ENCODE peak calls at places on chromosomes 3 and 15, in five cellular contexts. One of them, this sample, is unnamed.

GRCh38 chr3:55720614-55721013 is 233.5 kb upstream of the WNT5A start:
- DNase-seq in AG04449: no peak
- DNase-seq in adrenal gland: no peak
- DNase-seq in GM12878: no peak
- DNase-seq in endodermal cell: no peak
- DNase-seq in this sample: peak; percentile 67

GRCh38 chr3:75224419-75224818 is 439.7 kb upstream of the FRG2C start:
- DNase-seq in AG04449: no peak
- DNase-seq in adrenal gland: no peak
- DNase-seq in GM12878: no peak
- DNase-seq in endodermal cell: no peak
- DNase-seq in this sample: no peak

GRCh38 chr3:43512749-43513404 is 108.9 kb downstream of the ANO10 start:
- DNase-seq in AG04449: no peak
- DNase-seq in adrenal gland: no peak
- DNase-seq in GM12878: no peak
- DNase-seq in endodermal cell: no peak
- DNase-seq in this sample: no peak

GRCh38 chr3:156654834-156655233 is 19.6 kb upstream of the TIPARP start:
- DNase-seq in AG04449: no peak
- DNase-seq in adrenal gland: no peak
- DNase-seq in GM12878: no peak
- DNase-seq in endodermal cell: no peak
- DNase-seq in this sample: no peak

GRCh38 chr15:77144492-77145070 is 73.7 kb upstream of the TSPAN3 start:
- DNase-seq in AG04449: peak; percentile 98
- DNase-seq in adrenal gland: no peak
- DNase-seq in GM12878: no peak
- DNase-seq in endodermal cell: no peak
- DNase-seq in this sample: no peak

GRCh38 chr3:112109313-112109712 is 23.1 kb downstream of the C3orf52 start:
- DNase-seq in AG04449: no peak
- DNase-seq in adrenal gland: no peak
- DNase-seq in GM12878: no peak
- DNase-seq in endodermal cell: no peak
- DNase-seq in this sample: no peak

GRCh38 chr3:50473768-50474167 is 29.7 kb downstream of the CACNA2D2 start:
- DNase-seq in AG04449: no peak
- DNase-seq in adrenal gland: no peak
- DNase-seq in GM12878: no peak
- DNase-seq in endodermal cell: no peak
- DNase-seq in this sample: no peak

GRCh38 chr3:135576786-135577185 is 388.7 kb upstream of the PPP2R3A start:
- DNase-seq in AG04449: no peak
- DNase-seq in adrenal gland: no peak
- DNase-seq in GM12878: no peak
- DNase-seq in endodermal cell: no peak
- DNase-seq in this sample: no peak

GRCh38 chr15:75712668-75713337 is at the start of gene CSPG4:
- DNase-seq in AG04449: no peak
- DNase-seq in adrenal gland: no peak
- DNase-seq in GM12878: no peak
- DNase-seq in endodermal cell: peak; percentile 84
- DNase-seq in this sample: no peak

GRCh38 chr3:125148836-125149235 is 63.7 kb downstream of the SLC12A8 start:
- DNase-seq in AG04449: no peak
- DNase-seq in adrenal gland: no peak
- DNase-seq in GM12878: no peak
- DNase-seq in endodermal cell: peak; percentile 60
- DNase-seq in this sample: peak; percentile 75

GRCh38 chr15:53830707-53831386 is 71.4 kb upstream of the WDR72 start:
- DNase-seq in AG04449: no peak
- DNase-seq in adrenal gland: no peak
- DNase-seq in GM12878: no peak
- DNase-seq in endodermal cell: peak; percentile 54
- DNase-seq in this sample: no peak

GRCh38 chr3:88220126-88220525 is 70.4 kb downstream of the C3orf38 start:
- DNase-seq in AG04449: no peak
- DNase-seq in adrenal gland: no peak
- DNase-seq in GM12878: no peak
- DNase-seq in endodermal cell: no peak
- DNase-seq in this sample: no peak

GRCh38 chr3:122668930-122669730 is 11.5 kb upstream of the PARP14 start:
- DNase-seq in AG04449: peak; percentile 31
- DNase-seq in adrenal gland: no peak
- DNase-seq in GM12878: no peak
- DNase-seq in endodermal cell: no peak
- DNase-seq in this sample: peak; percentile 69

GRCh38 chr3:111989061-111989678 is 9.6 kb upstream of the TAGLN3 start:
- DNase-seq in AG04449: peak; percentile 49
- DNase-seq in adrenal gland: no peak
- DNase-seq in GM12878: no peak
- DNase-seq in endodermal cell: no peak
- DNase-seq in this sample: peak; percentile 65

GRCh38 chr3:185361920-185362319 is 1.0 kb upstream of the MAP3K13 start:
- DNase-seq in AG04449: no peak
- DNase-seq in adrenal gland: no peak
- DNase-seq in GM12878: no peak
- DNase-seq in endodermal cell: no peak
- DNase-seq in this sample: no peak

GRCh38 chr3:16400143-16400935 is 113.2 kb downstream of the RFTN1 start:
- DNase-seq in AG04449: no peak
- DNase-seq in adrenal gland: no peak
- DNase-seq in GM12878: no peak
- DNase-seq in endodermal cell: no peak
- DNase-seq in this sample: no peak

GRCh38 chr3:123663977-123664376 is 79.1 kb upstream of the HACD2 start:
- DNase-seq in AG04449: no peak
- DNase-seq in adrenal gland: no peak
- DNase-seq in GM12878: no peak
- DNase-seq in endodermal cell: no peak
- DNase-seq in this sample: no peak

GRCh38 chr15:92733934-92734521 is 78.5 kb upstream of the FAM174B start:
- DNase-seq in AG04449: no peak
- DNase-seq in adrenal gland: peak; percentile 21
- DNase-seq in GM12878: no peak
- DNase-seq in endodermal cell: peak; percentile 68
- DNase-seq in this sample: no peak

GRCh38 chr3:46271209-46271608 is 28.9 kb downstream of the CCR3 start:
- DNase-seq in AG04449: no peak
- DNase-seq in adrenal gland: no peak
- DNase-seq in GM12878: no peak
- DNase-seq in endodermal cell: no peak
- DNase-seq in this sample: no peak

GRCh38 chr15:83815506-83815905 is 161.6 kb downstream of the ADAMTSL3 start:
- DNase-seq in AG04449: no peak
- DNase-seq in adrenal gland: no peak
- DNase-seq in GM12878: no peak
- DNase-seq in endodermal cell: no peak
- DNase-seq in this sample: no peak

GRCh38 chr3:146024260-146024659 is 136.7 kb downstream of the PLOD2 start:
- DNase-seq in AG04449: no peak
- DNase-seq in adrenal gland: no peak
- DNase-seq in GM12878: no peak
- DNase-seq in endodermal cell: no peak
- DNase-seq in this sample: no peak

GRCh38 chr3:60809857-60810256 is 441.4 kb downstream of the FHIT start:
- DNase-seq in AG04449: no peak
- DNase-seq in adrenal gland: no peak
- DNase-seq in GM12878: no peak
- DNase-seq in endodermal cell: no peak
- DNase-seq in this sample: no peak

GRCh38 chr3:46100812-46101211 is 73.5 kb upstream of the XCR1 start:
- DNase-seq in AG04449: no peak
- DNase-seq in adrenal gland: no peak
- DNase-seq in GM12878: no peak
- DNase-seq in endodermal cell: no peak
- DNase-seq in this sample: no peak

GRCh38 chr15:90143176-90143655 is 40.9 kb upstream of the IDH2 start:
- DNase-seq in AG04449: no peak
- DNase-seq in adrenal gland: peak; percentile 49
- DNase-seq in GM12878: no peak
- DNase-seq in endodermal cell: peak; percentile 96
- DNase-seq in this sample: peak; percentile 86

GRCh38 chr15:39426552-39427532 is 154.0 kb upstream of the THBS1 start:
- DNase-seq in AG04449: peak; percentile 54
- DNase-seq in adrenal gland: peak; percentile 33
- DNase-seq in GM12878: peak; percentile 69
- DNase-seq in endodermal cell: no peak
- DNase-seq in this sample: peak; percentile 94

GRCh38 chr3:127273196-127273595 is 14.7 kb downstream of the PRR20G start:
- DNase-seq in AG04449: no peak
- DNase-seq in adrenal gland: no peak
- DNase-seq in GM12878: no peak
- DNase-seq in endodermal cell: no peak
- DNase-seq in this sample: no peak

GRCh38 chr15:41207687-41208448 is 22.7 kb downstream of the EXD1 start:
- DNase-seq in AG04449: no peak
- DNase-seq in adrenal gland: no peak
- DNase-seq in GM12878: no peak
- DNase-seq in endodermal cell: no peak
- DNase-seq in this sample: peak; percentile 26

GRCh38 chr3:114178770-114179368 is at the start of gene DRD3:
- DNase-seq in AG04449: no peak
- DNase-seq in adrenal gland: peak; percentile 19
- DNase-seq in GM12878: no peak
- DNase-seq in endodermal cell: peak; percentile 88
- DNase-seq in this sample: peak; percentile 6

GRCh38 chr15:72271895-72272212 is 500 bp downstream of the PARP6 start:
- DNase-seq in AG04449: no peak
- DNase-seq in adrenal gland: no peak
- DNase-seq in GM12878: no peak
- DNase-seq in endodermal cell: peak; percentile 81
- DNase-seq in this sample: peak; percentile 19

GRCh38 chr3:152236741-152237140 is 32.0 kb upstream of the MBNL1 start:
- DNase-seq in AG04449: no peak
- DNase-seq in adrenal gland: no peak
- DNase-seq in GM12878: no peak
- DNase-seq in endodermal cell: no peak
- DNase-seq in this sample: no peak

GRCh38 chr3:72959336-72959735 is 37.3 kb upstream of the PPP4R2 start:
- DNase-seq in AG04449: no peak
- DNase-seq in adrenal gland: no peak
- DNase-seq in GM12878: no peak
- DNase-seq in endodermal cell: no peak
- DNase-seq in this sample: no peak

DNA sequence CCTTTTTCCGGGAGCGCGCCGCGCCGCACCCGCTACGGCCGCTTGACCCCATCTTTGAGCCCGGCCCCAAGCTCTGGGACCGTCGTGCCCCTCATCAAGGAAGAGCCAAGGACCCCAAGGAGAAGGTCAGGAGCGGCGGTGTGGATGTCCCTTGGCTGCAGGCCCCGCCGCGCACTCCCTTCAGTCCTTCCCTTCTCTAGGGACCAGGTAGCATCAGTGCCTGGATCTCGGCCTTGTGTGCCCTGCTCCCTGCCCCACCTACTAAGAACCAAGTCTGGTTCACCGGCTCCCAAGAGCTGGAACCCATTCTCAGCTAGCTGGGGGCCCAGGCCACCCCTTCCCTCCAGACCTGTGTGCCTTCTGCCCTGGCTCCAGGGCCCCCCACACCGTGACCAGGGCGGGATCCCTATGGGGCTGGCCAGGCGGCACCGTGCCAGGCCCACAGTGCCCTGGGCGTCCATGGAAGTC is 69.3 kb upstream of the CGNL1 start:
- DNase-seq in AG04449: no peak
- DNase-seq in adrenal gland: no peak
- DNase-seq in GM12878: no peak
- DNase-seq in endodermal cell: no peak
- DNase-seq in this sample: no peak
- H3K4me3 ChIP-seq in AG04449: peak overlapping the region; percentile 58
- H3K4me3 ChIP-seq in adrenal gland: peak overlapping the region; percentile 70
- H3K4me3 ChIP-seq in GM12878: peak overlapping the region; percentile 79
- H3K4me3 ChIP-seq in endodermal cell: no peak overlapping the region
- H3K4me3 ChIP-seq in this sample: peak overlapping the region; percentile 79

GRCh38 chr15:81133782-81134461 is at the start of gene CFAP161:
- DNase-seq in AG04449: no peak
- DNase-seq in adrenal gland: peak; percentile 76
- DNase-seq in GM12878: no peak
- DNase-seq in endodermal cell: peak; percentile 98
- DNase-seq in this sample: no peak
- TF ChIP-seq CTCF in AG04449: no peak
- TF ChIP-seq CTCF in adrenal gland: no peak
- TF ChIP-seq CTCF in GM12878: no peak
- TF ChIP-seq CTCF in endodermal cell: peak; percentile 40
- TF ChIP-seq CTCF in this sample: no peak

DNA sequence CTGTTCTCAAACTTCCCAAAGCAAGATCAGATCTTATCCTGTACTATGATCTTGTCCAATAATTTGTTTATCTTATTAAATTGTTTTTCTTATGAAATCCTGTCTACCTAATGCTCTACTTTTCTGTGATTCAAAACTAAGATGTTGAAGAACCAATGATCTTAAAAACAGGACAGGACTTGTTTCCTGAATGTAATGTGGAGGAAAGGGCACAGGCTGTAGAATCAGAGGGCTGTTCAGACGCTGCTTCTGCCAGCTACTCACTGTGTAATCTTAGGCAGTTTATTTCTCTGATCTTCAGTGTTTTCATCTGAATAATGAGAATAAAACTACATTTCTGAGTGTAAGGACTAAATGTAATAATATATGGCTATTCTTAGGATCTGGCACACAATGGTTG is 20.1 kb upstream of the DMXL2 start:
- DNase-seq in AG04449: no peak
- DNase-seq in adrenal gland: no peak
- DNase-seq in GM12878: no peak
- DNase-seq in endodermal cell: no peak
- DNase-seq in this sample: no peak
- H3K4me3 ChIP-seq in AG04449: no peak overlapping the region
- H3K4me3 ChIP-seq in adrenal gland: no peak overlapping the region
- H3K4me3 ChIP-seq in GM12878: no peak overlapping the region
- H3K4me3 ChIP-seq in endodermal cell: no peak overlapping the region
- H3K4me3 ChIP-seq in this sample: no peak overlapping the region

GRCh38 chr15:44207643-44208042 is 12.6 kb upstream of the FRMD5 start:
- DNase-seq in AG04449: peak; percentile 21
- DNase-seq in adrenal gland: peak; percentile 49
- DNase-seq in GM12878: no peak
- DNase-seq in endodermal cell: no peak
- DNase-seq in this sample: no peak

DNA sequence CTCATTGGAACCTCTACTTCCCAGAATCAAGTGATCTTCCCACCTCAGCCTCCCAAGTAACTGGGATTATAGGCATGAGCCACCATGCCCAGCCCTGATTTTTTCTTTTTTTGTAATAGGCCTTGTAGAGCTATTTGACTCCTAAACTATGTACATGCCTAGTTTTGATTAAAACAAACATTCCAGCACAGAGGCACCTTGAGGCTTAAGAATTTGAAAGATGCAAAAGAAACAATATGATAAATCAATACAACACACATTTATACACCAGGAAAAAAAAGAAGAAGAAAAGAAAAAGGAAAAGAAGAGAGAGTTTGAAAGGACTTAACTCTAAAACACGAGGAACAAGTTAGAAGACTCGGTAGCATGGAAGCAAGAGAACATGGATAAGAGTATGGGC is 13.9 kb upstream of the FRMD5 start:
- DNase-seq in AG04449: no peak
- DNase-seq in adrenal gland: no peak
- DNase-seq in GM12878: no peak
- DNase-seq in endodermal cell: no peak
- DNase-seq in this sample: no peak
- TF ChIP-seq CTCF in AG04449: no peak
- TF ChIP-seq CTCF in adrenal gland: no peak
- TF ChIP-seq CTCF in GM12878: no peak
- TF ChIP-seq CTCF in endodermal cell: no peak
- TF ChIP-seq CTCF in this sample: no peak

This sample was measured in GM12865.